ENCODE peak calls at places on chromosomes 16 and 17, in six cellular contexts. W is GM12891, P is K562, Y is HepG2, E is GM12878, X is H1. O is an unnamed sample.

GRCh38 chr16:9874233-9874632 is 308.0 kb downstream of the GRIN2A start:
- DNase-seq in Y (no peak), W (no peak), P (no peak), E (no peak), X (no peak), O (no peak)

GRCh38 chr17:5718751-5719150 is 134.4 kb upstream of the NLRP1 start:
- DNase-seq in P (no peak), X (no peak), Y (no peak), E (no peak), W (no peak), O (no peak)

GRCh38 chr16:85822145-85822544 is 22.6 kb downstream of the COX4I1 start:
- DNase-seq in E (no peak), W (no peak), X (no peak), Y (no peak), P (no peak), O (no peak)

GRCh38 chr17:81436294-81436849 is 41.1 kb downstream of the BAHCC1 start:
- DNase-seq in W (no peak), X (no peak), Y (no peak), E (no peak), P (no peak), O (no peak)

GRCh38 chr17:35493040-35493439 is 44.4 kb downstream of the SLFN12L start:
- DNase-seq in W (no peak), P (no peak), X (no peak), E (no peak), Y (no peak), O (no peak)

GRCh38 chr17:59769891-59770290 is 62.4 kb downstream of the VMP1 start:
- DNase-seq in P (no peak), Y (no peak), W (no peak), X (no peak), E (no peak), O (no peak)

GRCh38 chr17:17033466-17033865 is 8.8 kb upstream of the MPRIP start:
- DNase-seq in E (no peak), X (no peak), W (no peak), Y (no peak), P (no peak), O (no peak)

GRCh38 chr17:59007995-59008394 is 98.7 kb downstream of the TRIM37 start:
- DNase-seq in P (no peak), W (no peak), Y (no peak), X (no peak), E (no peak), O (no peak)

GRCh38 chr16:10661236-10661635 is 33.5 kb downstream of the TEKT5 start:
- DNase-seq in X (no peak), W (no peak), E (no peak), P (no peak), Y (no peak), O (no peak)

GRCh38 chr17:19421926-19422325 is 10.9 kb downstream of the RNF112 start:
- DNase-seq in Y (no peak), P (no peak), X (no peak), E (no peak), W (no peak), O (no peak)

GRCh38 chr17:80708497-80708896 is 163.9 kb downstream of the RPTOR start:
- DNase-seq in E (no peak), Y (no peak), P (no peak), X (no peak), W (no peak), O (no peak)

GRCh38 chr16:77963185-77964044 is 58.9 kb upstream of the CLEC3A start:
- DNase-seq in Y (no peak), W (no peak), E (peak; percentile 52), X (peak; percentile 56), P (no peak), O (no peak)

GRCh38 chr17:40611840-40612509 is 35.6 kb downstream of the SMARCE1 start:
- DNase-seq in P (no peak), E (no peak), W (no peak), X (no peak), Y (no peak), O (no peak)

GRCh38 chr17:79276824-79277223 is 202.2 kb downstream of the ENGASE start:
- DNase-seq in X (no peak), E (no peak), W (no peak), P (no peak), Y (no peak), O (no peak)

GRCh38 chr16:19710191-19710908 is 7.7 kb downstream of the KNOP1 start:
- DNase-seq in P (peak; percentile 29), Y (no peak), E (no peak), X (no peak), W (no peak), O (no peak)

DNA sequence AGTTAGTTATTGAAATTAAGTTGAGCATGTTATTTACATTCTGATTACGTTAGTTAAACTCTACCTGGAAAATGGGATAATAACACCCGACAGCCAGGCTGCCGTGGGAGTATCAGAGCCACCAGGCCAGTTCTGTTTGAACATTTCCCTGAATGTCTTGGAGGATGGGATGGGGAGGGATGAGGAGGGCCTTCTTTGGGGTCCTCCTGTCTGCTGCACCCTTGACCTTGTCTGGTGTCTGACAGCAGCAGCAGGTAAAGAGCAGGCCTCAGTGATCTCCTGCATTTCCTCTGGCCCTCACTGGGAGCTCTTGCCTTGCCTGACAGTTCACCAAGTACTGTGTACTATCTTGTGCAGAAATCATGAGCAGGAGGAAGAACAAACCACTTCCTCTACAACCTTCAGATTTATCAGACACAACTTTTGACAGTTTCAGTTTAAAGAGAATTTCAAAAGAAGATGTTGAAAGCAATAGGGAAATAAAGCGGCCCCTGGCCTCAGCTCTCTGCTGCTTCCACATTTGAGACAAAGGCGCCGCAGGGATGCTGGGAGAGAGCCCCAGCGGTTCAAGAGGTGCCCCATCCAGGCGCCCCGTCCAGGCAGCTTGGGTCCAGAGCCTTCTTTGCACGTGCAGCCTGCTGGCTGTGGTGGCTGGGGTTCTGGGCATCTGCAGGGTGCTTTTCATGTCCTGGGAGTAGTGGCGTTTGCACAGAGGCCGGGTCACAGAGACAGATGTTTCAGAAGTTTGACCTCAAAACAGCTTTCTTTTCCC is 25.3 kb downstream of the CMIP start:
- DNase-seq in P (no peak), X (no peak), W (peak; percentile 57), E (peak; percentile 65), Y (no peak), O (peak; percentile 65)
- TF ChIP-seq TAF1 in P (no peak), X (no peak), W (no peak), E (no peak), Y (no peak), O (no peak)

DNA sequence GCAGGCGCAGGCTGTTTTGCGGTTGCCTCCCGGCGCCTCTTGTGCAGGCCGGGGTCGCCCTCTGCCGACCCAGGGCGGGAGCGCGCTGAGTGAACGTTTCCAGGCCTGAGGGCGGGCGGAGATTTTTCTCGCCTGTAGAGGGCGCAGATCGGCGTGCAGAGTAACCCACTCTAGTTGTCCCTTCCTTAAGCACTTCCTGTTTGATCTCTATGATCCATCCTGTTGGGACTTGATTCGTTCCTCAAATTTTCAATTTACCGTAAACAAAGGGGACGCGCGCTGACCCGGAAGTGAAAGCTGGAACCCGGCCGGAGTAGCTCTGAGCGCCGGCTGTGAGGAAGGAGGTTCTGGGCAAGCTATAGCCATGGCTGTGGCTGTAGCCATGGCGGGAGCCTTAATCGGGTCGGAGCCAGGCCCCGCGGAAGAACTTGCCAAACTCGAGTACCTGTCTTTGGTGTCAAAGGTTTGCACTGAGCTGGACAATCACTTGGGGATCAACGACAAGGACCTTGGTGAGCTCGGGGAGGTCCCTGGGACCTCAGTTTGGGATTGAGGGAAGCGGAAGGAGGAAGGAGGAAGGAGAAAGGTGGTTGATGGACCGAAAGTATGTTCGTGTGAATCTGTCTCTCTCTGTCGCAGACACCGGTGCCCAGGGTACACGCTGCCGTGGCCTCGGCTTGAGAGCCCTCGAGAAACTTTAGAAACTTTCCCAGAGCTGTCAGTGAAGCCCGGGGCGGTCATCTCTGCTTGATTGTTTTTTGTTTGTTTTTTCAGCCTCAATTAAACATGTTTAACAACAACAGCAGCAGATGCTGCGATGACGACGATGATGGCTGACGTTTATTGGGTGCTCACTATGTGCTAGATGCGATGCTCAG is at the start of gene DHX8:
- DNase-seq in X (peak; percentile 99), E (peak; percentile 97), P (peak; percentile 94), Y (peak; percentile 100), W (peak; percentile 71), O (peak; percentile 74)
- TF ChIP-seq POLR2A in X (peak; percentile 77), E (peak; percentile 91), P (peak; percentile 95), Y (peak; percentile 92), W (peak; percentile 88), O (peak; percentile 92)

DNA sequence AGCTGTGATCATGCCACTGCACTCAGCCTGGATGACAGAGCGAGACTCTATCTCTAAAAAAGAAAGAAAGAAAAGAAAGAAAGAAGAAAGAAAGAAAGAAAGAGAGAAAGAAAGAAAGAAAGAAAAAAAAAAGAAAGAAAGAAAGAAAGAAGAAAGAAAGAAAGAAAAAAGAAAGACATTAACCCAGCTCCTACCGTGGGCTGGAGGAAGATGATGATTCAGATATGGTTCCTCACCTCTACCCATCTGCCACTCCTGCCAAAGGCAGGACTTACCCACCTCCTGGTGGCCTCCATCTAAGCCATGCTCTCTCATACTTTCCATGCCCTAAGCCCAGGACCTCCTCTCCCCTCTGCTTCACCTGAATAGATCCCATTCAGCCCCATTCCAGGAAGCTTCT is 93.3 kb upstream of the LHX1 start:
- DNase-seq in X (no peak), Y (no peak), P (no peak), W (no peak), E (no peak), O (no peak)
- TF ChIP-seq POLR2AphosphoS5 in X (no peak), Y (no peak), P (no peak), W (no peak), E (no peak), O (no peak)

DNA sequence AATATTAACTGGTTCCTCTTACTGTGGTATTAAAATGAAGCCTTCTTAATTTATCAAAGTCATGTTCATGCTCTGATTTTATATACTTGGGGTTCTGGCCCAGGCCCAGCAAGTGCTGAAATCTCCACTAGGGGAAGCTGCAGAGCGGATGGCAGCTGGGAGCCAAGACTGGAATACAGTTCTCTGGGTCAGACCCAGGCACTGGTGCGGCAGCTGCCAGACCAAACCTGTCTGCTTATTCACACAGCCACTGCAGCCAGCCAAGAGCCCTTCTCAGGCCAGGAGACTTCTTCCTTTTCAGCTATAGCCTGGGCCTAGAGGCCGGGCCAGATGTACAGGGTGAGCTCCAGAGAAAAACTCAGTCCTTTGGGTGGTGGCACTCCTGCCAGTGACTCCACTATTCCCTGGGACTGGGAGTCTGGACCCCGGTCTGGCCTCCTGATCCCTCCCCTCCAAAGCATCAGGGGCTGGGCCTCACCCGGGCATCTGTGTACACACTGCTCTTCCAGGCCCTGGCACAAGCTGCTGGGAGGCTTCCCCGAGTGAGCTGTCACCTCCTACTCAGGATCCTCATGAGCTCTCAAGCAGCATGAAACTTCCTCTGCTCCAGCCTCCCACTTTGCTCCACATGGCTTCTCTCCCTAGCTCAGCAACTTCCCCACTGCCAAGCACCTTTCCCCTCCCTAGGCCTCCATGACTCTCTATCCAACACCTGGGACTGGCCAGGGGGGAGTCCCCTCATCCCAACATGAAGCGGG is 24.4 kb downstream of the ATP6V0D1 start:
- DNase-seq in P (peak; percentile 43), X (no peak), Y (no peak), E (no peak), W (no peak), O (no peak)
- TF ChIP-seq TAF1 in P (no peak), X (no peak), Y (no peak), E (no peak), W (no peak), O (no peak)